ENCODE peak calls at places on chromosomes 7 and 10, in five cellular contexts. One of them, this sample, is unnamed.
A peak's percentile ranks its signal among the peaks of the same experiment; 100 is the strongest.

GRCh38 chr10:8037199-8037801 is 17.2 kb upstream of the GATA3 start:
- DNase-seq in GM12878: no peak
- DNase-seq in HepG2: no peak
- DNase-seq in endothelial cell of umbilical vein: no peak
- DNase-seq in K562: no peak
- DNase-seq in this sample: no peak

GRCh38 chr10:5888843-5889623 is 660 bp downstream of the ANKRD16 start:
- DNase-seq in GM12878: no peak
- DNase-seq in HepG2: peak; percentile 25
- DNase-seq in endothelial cell of umbilical vein: peak; percentile 52
- DNase-seq in K562: peak; percentile 42
- DNase-seq in this sample: peak; percentile 32

GRCh38 chr10:11867497-11867896 is 44.3 kb downstream of the PROSER2 start:
- DNase-seq in GM12878: no peak
- DNase-seq in HepG2: no peak
- DNase-seq in endothelial cell of umbilical vein: no peak
- DNase-seq in K562: no peak
- DNase-seq in this sample: no peak

GRCh38 chr7:7221602-7222038 is 39.3 kb downstream of the C1GALT1 start:
- DNase-seq in GM12878: no peak
- DNase-seq in HepG2: no peak
- DNase-seq in endothelial cell of umbilical vein: peak; percentile 55
- DNase-seq in K562: peak; percentile 8
- DNase-seq in this sample: peak; percentile 13

GRCh38 chr10:90407116-90407515 is 450.7 kb downstream of the HTR7 start:
- DNase-seq in GM12878: no peak
- DNase-seq in HepG2: no peak
- DNase-seq in endothelial cell of umbilical vein: no peak
- DNase-seq in K562: no peak
- DNase-seq in this sample: no peak

GRCh38 chr7:2288503-2288902 is 25.7 kb downstream of the SNX8 start:
- DNase-seq in GM12878: no peak
- DNase-seq in HepG2: no peak
- DNase-seq in endothelial cell of umbilical vein: no peak
- DNase-seq in K562: no peak
- DNase-seq in this sample: no peak

GRCh38 chr7:107658467-107658866 is 2.2 kb upstream of the SLC26A4 start:
- DNase-seq in GM12878: no peak
- DNase-seq in HepG2: no peak
- DNase-seq in endothelial cell of umbilical vein: no peak
- DNase-seq in K562: no peak
- DNase-seq in this sample: no peak

GRCh38 chr7:138755331-138755747 is 42.5 kb upstream of the TMEM213 start:
- DNase-seq in GM12878: no peak
- DNase-seq in HepG2: peak; percentile 14
- DNase-seq in endothelial cell of umbilical vein: no peak
- DNase-seq in K562: no peak
- DNase-seq in this sample: no peak

GRCh38 chr7:17680026-17680425 is 260.3 kb downstream of the SNX13 start:
- DNase-seq in GM12878: no peak
- DNase-seq in HepG2: no peak
- DNase-seq in endothelial cell of umbilical vein: peak; percentile 1
- DNase-seq in K562: no peak
- DNase-seq in this sample: peak; percentile 72

GRCh38 chr7:24427048-24427447 is 143.1 kb downstream of the NPY start:
- DNase-seq in GM12878: no peak
- DNase-seq in HepG2: no peak
- DNase-seq in endothelial cell of umbilical vein: no peak
- DNase-seq in K562: no peak
- DNase-seq in this sample: no peak

GRCh38 chr7:24425664-24426063 is 141.7 kb downstream of the NPY start:
- DNase-seq in GM12878: no peak
- DNase-seq in HepG2: no peak
- DNase-seq in endothelial cell of umbilical vein: no peak
- DNase-seq in K562: no peak
- DNase-seq in this sample: no peak

GRCh38 chr7:24419527-24419926 is 135.5 kb downstream of the NPY start:
- DNase-seq in GM12878: no peak
- DNase-seq in HepG2: no peak
- DNase-seq in endothelial cell of umbilical vein: no peak
- DNase-seq in K562: no peak
- DNase-seq in this sample: no peak

GRCh38 chr7:24419070-24419469 is 135.1 kb downstream of the NPY start:
- DNase-seq in GM12878: no peak
- DNase-seq in HepG2: no peak
- DNase-seq in endothelial cell of umbilical vein: no peak
- DNase-seq in K562: peak; percentile 2
- DNase-seq in this sample: peak; percentile 7

GRCh38 chr7:24422611-24423010 is 138.6 kb downstream of the NPY start:
- DNase-seq in GM12878: no peak
- DNase-seq in HepG2: no peak
- DNase-seq in endothelial cell of umbilical vein: no peak
- DNase-seq in K562: no peak
- DNase-seq in this sample: no peak
- H3K27ac ChIP-seq in GM12878: no peak overlapping the region
- H3K27ac ChIP-seq in HepG2: no peak overlapping the region
- H3K27ac ChIP-seq in endothelial cell of umbilical vein: no peak overlapping the region
- H3K27ac ChIP-seq in K562: no peak overlapping the region
- H3K27ac ChIP-seq in this sample: no peak overlapping the region

DNA sequence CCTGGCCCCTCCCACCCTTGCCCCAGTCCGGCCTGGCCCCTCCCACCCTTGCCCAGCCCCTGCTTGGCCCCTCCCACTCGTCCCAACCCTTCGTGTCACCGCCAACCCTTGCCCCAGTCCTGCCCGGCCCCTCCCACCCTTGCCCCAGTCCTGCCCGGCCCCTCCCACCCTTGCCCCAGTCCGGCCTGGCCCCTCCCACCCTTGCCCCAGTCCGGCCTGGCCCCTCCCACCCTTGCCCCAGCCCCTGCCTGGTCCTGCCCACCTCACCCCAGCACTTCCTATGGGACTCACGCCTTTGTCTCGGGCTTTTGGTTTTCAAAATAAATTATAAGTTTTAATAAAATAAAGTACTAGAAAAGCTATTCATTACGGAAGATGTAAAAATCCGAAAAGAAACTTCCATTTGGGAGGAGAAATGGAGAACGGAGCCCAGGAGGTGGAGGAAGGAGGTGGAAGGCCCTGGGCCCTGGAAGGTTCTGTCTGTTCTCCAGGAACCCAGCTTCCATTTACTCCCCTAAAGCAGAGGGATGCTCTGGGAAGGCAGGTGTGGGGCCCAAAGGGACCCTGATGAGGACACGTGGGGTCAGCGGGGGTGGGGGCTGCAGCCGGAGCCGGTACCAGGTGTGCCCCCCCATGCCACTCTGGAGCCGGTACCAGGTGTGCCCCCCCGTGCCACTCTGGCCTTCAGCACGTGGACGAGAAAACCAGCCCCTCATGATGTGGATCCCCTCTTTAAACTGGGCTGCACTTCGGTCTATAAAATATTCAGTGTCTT is 52.2 kb downstream of the PWWP2B start:
- DNase-seq in GM12878: no peak
- DNase-seq in HepG2: no peak
- DNase-seq in endothelial cell of umbilical vein: no peak
- DNase-seq in K562: no peak
- DNase-seq in this sample: peak; percentile 65
- TF ChIP-seq MYC in GM12878: no peak
- TF ChIP-seq MYC in HepG2: no peak
- TF ChIP-seq MYC in endothelial cell of umbilical vein: no peak
- TF ChIP-seq MYC in K562: no peak
- TF ChIP-seq MYC in this sample: no peak

GRCh38 chr10:109978481-109978880 is 29.3 kb upstream of the ADD3 start:
- DNase-seq in GM12878: no peak
- DNase-seq in HepG2: peak; percentile 29
- DNase-seq in endothelial cell of umbilical vein: peak; percentile 66
- DNase-seq in K562: peak; percentile 74
- DNase-seq in this sample: no peak

GRCh38 chr10:109974509-109975191 is 33.1 kb upstream of the ADD3 start:
- DNase-seq in GM12878: no peak
- DNase-seq in HepG2: peak; percentile 93
- DNase-seq in endothelial cell of umbilical vein: no peak
- DNase-seq in K562: no peak
- DNase-seq in this sample: peak; percentile 68

GRCh38 chr10:109977382-109977806 is 30.4 kb upstream of the ADD3 start:
- DNase-seq in GM12878: no peak
- DNase-seq in HepG2: peak; percentile 95
- DNase-seq in endothelial cell of umbilical vein: no peak
- DNase-seq in K562: no peak
- DNase-seq in this sample: no peak

GRCh38 chr10:109975251-109975650 is 32.5 kb upstream of the ADD3 start:
- DNase-seq in GM12878: no peak
- DNase-seq in HepG2: no peak
- DNase-seq in endothelial cell of umbilical vein: no peak
- DNase-seq in K562: no peak
- DNase-seq in this sample: no peak

GRCh38 chr10:109976657-109977056 is 31.1 kb upstream of the ADD3 start:
- DNase-seq in GM12878: no peak
- DNase-seq in HepG2: peak; percentile 60
- DNase-seq in endothelial cell of umbilical vein: no peak
- DNase-seq in K562: no peak
- DNase-seq in this sample: no peak
- H3K27ac ChIP-seq in GM12878: no peak overlapping the region
- H3K27ac ChIP-seq in HepG2: peak overlapping the region; percentile 86
- H3K27ac ChIP-seq in endothelial cell of umbilical vein: no peak overlapping the region
- H3K27ac ChIP-seq in K562: no peak overlapping the region
- H3K27ac ChIP-seq in this sample: no peak overlapping the region

DNA sequence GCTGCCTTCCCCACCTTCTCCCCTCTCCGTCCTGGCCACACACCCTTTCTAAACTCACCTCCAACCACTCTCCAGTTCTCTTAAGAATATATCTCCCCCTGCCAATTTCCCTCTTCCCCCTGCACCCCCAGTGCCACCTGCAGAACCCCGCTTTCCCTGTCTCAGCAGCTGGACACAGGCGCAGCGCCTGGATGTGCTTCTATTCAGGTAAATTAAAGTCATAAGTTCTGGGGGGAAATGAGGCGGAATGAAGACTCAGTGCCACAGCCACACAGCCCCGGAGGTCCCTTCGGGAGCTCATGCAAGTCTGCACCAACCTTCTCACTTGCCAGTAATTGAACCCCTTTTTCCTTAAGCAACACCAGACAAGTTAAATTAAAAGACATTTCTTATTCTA is 5.5 kb upstream of the LOXL4 start:
- DNase-seq in GM12878: no peak
- DNase-seq in HepG2: no peak
- DNase-seq in endothelial cell of umbilical vein: no peak
- DNase-seq in K562: no peak
- DNase-seq in this sample: no peak
- TF ChIP-seq MYC in GM12878: no peak
- TF ChIP-seq MYC in HepG2: no peak
- TF ChIP-seq MYC in endothelial cell of umbilical vein: no peak
- TF ChIP-seq MYC in K562: no peak
- TF ChIP-seq MYC in this sample: no peak

DNA sequence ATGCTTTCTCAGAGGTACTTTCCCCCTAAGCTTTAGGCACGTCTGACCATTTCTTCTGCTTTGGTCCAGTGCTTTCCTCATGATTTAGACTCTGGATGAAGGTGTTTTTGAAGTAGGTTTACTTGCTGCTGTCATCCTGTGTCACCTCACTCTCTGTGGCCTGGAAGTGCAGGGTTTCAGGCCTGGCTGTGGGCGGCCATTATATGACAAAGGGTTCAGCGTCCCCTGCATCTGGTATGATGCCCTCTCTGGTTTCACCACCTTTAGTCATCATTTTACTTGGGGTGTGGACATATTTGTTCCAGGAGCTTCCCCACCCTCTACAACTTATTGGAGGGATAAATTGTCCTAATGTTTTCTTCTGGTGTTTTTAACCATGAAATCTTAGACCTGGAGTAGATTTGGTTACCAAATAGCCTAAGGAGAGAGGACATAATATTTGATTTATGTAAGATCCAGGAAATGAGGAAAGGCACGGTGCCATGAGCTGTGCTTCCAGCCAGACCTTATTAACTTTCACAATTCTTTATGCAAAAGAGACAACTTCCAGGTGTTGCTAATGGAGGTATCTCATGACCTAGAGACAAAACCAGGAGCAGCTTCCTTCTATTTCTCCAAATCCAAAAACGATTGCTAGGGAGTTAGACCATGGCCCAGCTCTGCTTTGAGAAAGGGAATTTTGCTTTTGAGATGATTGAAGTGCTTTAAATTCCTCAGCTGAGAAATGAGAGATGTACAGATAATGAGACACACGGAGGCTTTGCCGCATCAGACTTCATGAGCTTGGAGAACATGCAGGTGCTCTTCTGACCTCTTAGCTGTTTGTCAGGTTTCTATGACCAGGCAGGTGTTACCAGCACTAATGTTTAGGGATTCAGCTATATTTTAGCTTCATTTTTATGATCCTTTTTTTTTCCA is 20.9 kb downstream of the WBP1L start:
- DNase-seq in GM12878: no peak
- DNase-seq in HepG2: no peak
- DNase-seq in endothelial cell of umbilical vein: no peak
- DNase-seq in K562: no peak
- DNase-seq in this sample: no peak
- H3K27ac ChIP-seq in GM12878: no peak overlapping the region
- H3K27ac ChIP-seq in HepG2: no peak overlapping the region
- H3K27ac ChIP-seq in endothelial cell of umbilical vein: no peak overlapping the region
- H3K27ac ChIP-seq in K562: no peak overlapping the region
- H3K27ac ChIP-seq in this sample: no peak overlapping the region

GRCh38 chr7:148483515-148483914 is 107.1 kb upstream of the C7orf33 start:
- DNase-seq in GM12878: no peak
- DNase-seq in HepG2: no peak
- DNase-seq in endothelial cell of umbilical vein: no peak
- DNase-seq in K562: no peak
- DNase-seq in this sample: no peak
- TF ChIP-seq MYC in GM12878: no peak
- TF ChIP-seq MYC in HepG2: no peak
- TF ChIP-seq MYC in endothelial cell of umbilical vein: no peak
- TF ChIP-seq MYC in K562: no peak
- TF ChIP-seq MYC in this sample: no peak

This sample was measured in A549.